ENCODE peak calls at places on chromosomes 11 and 22, in eight cellular contexts. C is SK-N-SH, F is MM.1S, U is GM23338, T is HCT116, L is PC-3, R is OCI-LY7, D is neural progenitor cell. X is an unnamed sample.

GRCh38 chr22:31583861-31584485 is 78.0 kb downstream of the PISD start:
- DNase-seq in L (peak), T (no peak), R (no peak), F (no peak), U (no peak), D (no peak), C (no peak), X (no peak)

GRCh38 chr22:34395370-34395769 is 475.1 kb upstream of the LARGE1 start:
- DNase-seq in R (no peak), F (no peak), C (no peak), U (peak), L (no peak), D (no peak), T (no peak), X (no peak)

GRCh38 chr11:86978756-86979608 is 23.8 kb upstream of the FZD4 start:
- DNase-seq in T (peak), D (peak), U (peak), L (peak), F (peak), C (peak), R (peak), X (peak)

GRCh38 chr22:20444325-20444724 is 6.7 kb upstream of the SCARF2 start:
- DNase-seq in T (no peak), L (no peak), C (no peak), U (no peak), R (no peak), F (no peak), D (no peak), X (no peak)

GRCh38 chr11:122642472-122642922 is 13.0 kb upstream of the UBASH3B start:
- DNase-seq in L (peak), U (no peak), C (no peak), F (no peak), R (no peak), D (no peak), T (peak), X (peak)

GRCh38 chr11:44854146-44854545 is 96.5 kb downstream of the TP53I11 start:
- DNase-seq in T (no peak), C (no peak), R (no peak), L (peak), F (no peak), D (no peak), U (no peak), X (no peak)

GRCh38 chr11:57190548-57190947 is 8.8 kb downstream of the LRRC55 start:
- DNase-seq in F (no peak), T (no peak), D (no peak), U (no peak), L (no peak), R (no peak), C (no peak), X (no peak)

GRCh38 chr11:46597609-46598219 is 3.9 kb upstream of the AMBRA1 start:
- DNase-seq in T (no peak), C (no peak), F (no peak), U (no peak), D (no peak), L (no peak), R (no peak), X (no peak)

GRCh38 chr11:125114518-125114917 is 3.1 kb upstream of the TMEM218 start:
- DNase-seq in L (no peak), C (no peak), F (peak), R (no peak), D (no peak), U (peak), T (peak), X (no peak)

GRCh38 chr22:20223421-20224245 is 44.5 kb downstream of the RTN4R start:
- DNase-seq in R (no peak), T (no peak), U (no peak), D (no peak), F (no peak), C (no peak), L (no peak), X (no peak)

GRCh38 chr11:9617960-9618359 is 44.5 kb downstream of the WEE1 start:
- DNase-seq in F (no peak), C (no peak), U (no peak), R (no peak), L (no peak), D (no peak), T (no peak), X (no peak)

GRCh38 chr22:30728829-30729228 is 34.2 kb downstream of the OSBP2 start:
- DNase-seq in F (no peak), C (no peak), T (no peak), U (no peak), R (no peak), D (no peak), L (no peak), X (no peak)

GRCh38 chr11:129021295-129021694 is 78.6 kb upstream of the TP53AIP1 start:
- DNase-seq in D (no peak), U (no peak), C (no peak), T (no peak), R (no peak), F (no peak), L (peak), X (no peak)

GRCh38 chr11:73283316-73284035 is 11.3 kb downstream of the P2RY6 start:
- DNase-seq in F (no peak), C (no peak), U (no peak), L (no peak), R (no peak), D (no peak), T (no peak), X (no peak)

GRCh38 chr11:69057801-69058200 is 9.1 kb downstream of the TPCN2 start:
- DNase-seq in U (no peak), C (no peak), F (no peak), D (no peak), R (no peak), T (no peak), L (no peak), X (no peak)

GRCh38 chr11:22583963-22584492 is 41.6 kb downstream of the FANCF start:
- DNase-seq in R (no peak), U (peak), D (no peak), T (no peak), F (no peak), C (no peak), L (no peak), X (no peak)

GRCh38 chr11:122344281-122344680 is 228.3 kb upstream of the BLID start:
- DNase-seq in F (no peak), C (peak), D (no peak), T (no peak), L (peak), R (no peak), U (no peak), X (no peak)

GRCh38 chr11:117814766-117815261 is 9.7 kb downstream of the FXYD2 start:
- DNase-seq in C (no peak), T (no peak), D (peak), U (no peak), F (peak), R (peak), L (no peak), X (peak)

GRCh38 chr11:36792870-36793541 is 195.0 kb upstream of the RAG2 start:
- DNase-seq in C (no peak), D (no peak), L (no peak), R (no peak), T (no peak), U (peak), F (no peak), X (no peak)

GRCh38 chr11:32316846-32317525 is 118.4 kb downstream of the WT1 start:
- DNase-seq in U (peak), F (no peak), D (no peak), R (no peak), C (no peak), L (no peak), T (no peak), X (no peak)

GRCh38 chr11:31987118-31988005 is 103.5 kb upstream of the RCN1 start:
- DNase-seq in T (no peak), R (no peak), L (no peak), F (no peak), D (peak), C (peak), U (peak), X (peak)

GRCh38 chr22:20963201-20964052 is 3.6 kb upstream of the AIFM3 start:
- DNase-seq in D (no peak), U (no peak), C (peak), T (no peak), L (no peak), R (no peak), F (no peak), X (no peak)

GRCh38 chr11:1772270-1773130 is 8.8 kb upstream of the CTSD start:
- DNase-seq in L (peak), T (peak), R (peak), F (no peak), C (no peak), D (peak), U (peak), X (peak)

GRCh38 chr11:68447015-68447801 is 13.3 kb upstream of the PPP6R3 start:
- DNase-seq in R (peak), U (peak), C (peak), F (peak), D (peak), L (peak), T (peak), X (peak)

DNA sequence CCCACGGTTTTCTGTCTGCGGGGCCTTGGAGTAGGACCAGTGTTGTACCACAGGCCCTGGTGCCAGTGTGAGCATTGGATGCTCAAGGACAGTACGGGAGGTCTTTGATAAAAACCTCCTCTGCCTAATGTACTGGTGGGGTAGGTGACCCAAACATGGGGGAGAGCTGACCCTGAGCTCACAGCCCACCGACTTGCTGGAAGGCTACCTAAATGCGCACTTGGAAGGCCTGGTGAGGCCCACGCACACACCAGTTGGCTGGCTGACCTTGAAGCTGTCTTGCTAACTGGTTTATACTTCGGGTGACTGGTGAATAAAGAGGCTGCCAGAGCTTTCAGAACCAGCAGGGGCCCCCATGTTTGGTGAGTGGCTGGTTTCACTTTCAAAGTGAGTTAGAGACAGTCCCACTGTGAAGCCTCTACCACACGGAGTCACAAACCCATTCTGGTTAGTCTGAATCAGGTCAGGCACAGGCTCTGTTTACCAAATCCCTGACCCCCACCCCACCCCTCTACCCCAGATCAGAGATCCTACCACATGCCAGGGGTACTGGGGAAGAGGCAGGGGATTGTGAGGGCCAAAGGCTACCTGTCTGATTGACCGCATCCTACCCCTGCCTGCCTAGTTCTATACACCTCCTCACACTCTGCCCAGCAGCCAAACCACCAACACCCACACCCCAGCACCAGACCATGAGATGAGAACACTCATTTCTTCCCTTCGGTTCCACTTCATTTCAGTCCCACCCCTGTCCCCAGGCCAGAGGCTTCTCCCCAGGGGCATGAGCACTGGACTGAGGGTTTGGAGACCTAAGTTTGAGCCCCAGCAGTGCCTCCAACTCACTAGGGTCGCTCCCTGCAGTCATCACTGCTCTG is 12.7 kb upstream of the IL2RB start:
- DNase-seq in R (no peak), L (no peak), T (no peak), C (no peak), F (peak), D (no peak), U (no peak), X (no peak)
- TF ChIP-seq CTCF in R (no peak), L (no peak), T (no peak), C (no peak), F (peak), D (no peak), U (no peak), X (no peak)

DNA sequence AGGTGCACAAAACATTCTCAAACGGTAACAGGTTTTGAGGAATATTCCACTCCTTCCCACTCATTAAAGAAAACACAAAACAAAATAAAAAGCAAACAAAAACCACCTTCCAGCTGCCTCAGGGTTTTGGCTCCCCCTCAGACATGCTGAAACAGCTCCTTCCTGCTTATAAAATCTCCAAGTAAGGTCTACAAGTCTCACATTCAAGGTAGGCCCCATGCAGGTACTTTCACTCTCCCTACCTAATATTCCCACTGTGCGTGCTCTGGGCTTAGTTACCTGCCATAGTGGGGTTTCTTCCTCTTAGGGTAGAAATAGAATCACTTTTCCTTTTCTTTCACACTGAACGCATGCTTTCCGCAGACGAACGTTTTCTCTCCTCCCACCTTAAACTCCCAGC is 132.3 kb downstream of the RBFOX2 start:
- DNase-seq in F (peak), R (no peak), C (no peak), L (no peak), T (no peak), U (no peak), D (no peak), X (no peak)
- H3K4me2 ChIP-seq in F (peak), R (peak), C (no peak), L (no peak), T (no peak), U (no peak), D (no peak), X (no peak)

GRCh38 chr22:37320726-37321286 is 38.5 kb downstream of the CYTH4 start:
- DNase-seq in F (no peak), L (no peak), D (peak), C (no peak), R (no peak), T (no peak), U (no peak), X (no peak)

GRCh38 chr22:37317698-37318210 is 35.4 kb downstream of the CYTH4 start:
- DNase-seq in U (no peak), F (no peak), L (no peak), C (no peak), D (no peak), R (no peak), T (no peak), X (no peak)

GRCh38 chr22:37321288-37321687 is 39.0 kb downstream of the CYTH4 start:
- DNase-seq in D (no peak), F (no peak), L (no peak), T (no peak), U (no peak), C (no peak), R (no peak), X (no peak)

GRCh38 chr22:37318255-37319109 is 36.2 kb downstream of the CYTH4 start:
- DNase-seq in R (no peak), D (peak), F (no peak), T (no peak), U (no peak), C (no peak), L (peak), X (no peak)

GRCh38 chr22:37319469-37319868 is 37.2 kb downstream of the CYTH4 start:
- DNase-seq in C (no peak), T (no peak), F (no peak), D (no peak), L (no peak), U (no peak), R (no peak), X (no peak)
- TF ChIP-seq EZH2phosphoT487 in C (no peak), T (no peak), F (no peak), D (no peak), L (no peak), U (no peak), R (no peak), X (no peak)

GRCh38 chr11:13289081-13289480 is 11.5 kb downstream of the BMAL1 start:
- DNase-seq in D (peak), C (peak), U (peak), L (peak), F (no peak), R (no peak), T (no peak), X (no peak)
- TF ChIP-seq CTCF in D (no peak), C (peak), U (no peak), L (peak), F (no peak), R (no peak), T (no peak), X (no peak)

GRCh38 chr11:66886317-66886588 is 29.4 kb downstream of the LRFN4 start:
- DNase-seq in L (no peak), F (no peak), R (no peak), U (no peak), D (no peak), C (no peak), T (no peak), X (no peak)

GRCh38 chr11:66887531-66887930 is 30.7 kb downstream of the LRFN4 start:
- DNase-seq in C (no peak), L (no peak), R (no peak), T (no peak), D (no peak), U (no peak), F (no peak), X (no peak)

GRCh38 chr11:66888282-66888681 is 31.4 kb downstream of the LRFN4 start:
- DNase-seq in L (peak), D (no peak), U (no peak), F (no peak), C (no peak), R (no peak), T (no peak), X (no peak)

GRCh38 chr11:66885469-66886316 is 28.8 kb downstream of the LRFN4 start:
- DNase-seq in L (no peak), T (no peak), F (no peak), R (no peak), U (no peak), C (peak), D (no peak), X (no peak)

DNA sequence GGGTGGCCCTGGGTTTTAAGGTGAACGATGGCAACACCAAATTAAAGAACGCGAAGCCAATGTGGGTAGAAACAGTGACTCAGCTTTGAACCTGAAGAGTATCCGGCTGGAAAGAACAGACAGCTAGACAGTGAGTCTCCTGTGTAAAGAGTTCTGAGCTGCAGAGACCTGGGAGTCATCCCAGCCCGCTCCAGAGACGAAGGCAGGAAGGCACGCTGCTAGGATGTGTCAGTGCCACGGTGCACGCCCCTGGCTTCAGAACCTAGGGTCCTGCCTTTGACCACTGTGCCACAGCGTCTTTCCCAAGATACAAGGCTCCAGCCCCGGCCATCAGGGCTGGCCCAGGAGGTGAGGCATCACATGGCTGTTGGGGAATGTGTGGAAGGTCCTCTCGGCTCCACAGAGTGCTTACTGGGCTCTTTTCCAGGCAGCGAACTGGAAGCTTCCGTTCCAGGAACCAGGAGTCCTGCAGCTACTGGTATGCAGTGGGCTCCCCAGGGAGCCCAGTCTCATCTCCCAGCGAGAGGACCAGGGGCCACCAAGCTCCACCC is 29.9 kb downstream of the LRFN4 start:
- DNase-seq in C (no peak), F (no peak), L (no peak), R (no peak), T (peak), D (no peak), U (no peak), X (no peak)
- H3K4me2 ChIP-seq in C (no peak), F (no peak), L (no peak), R (no peak), T (peak), D (no peak), U (no peak), X (no peak)

GRCh38 chr22:23365524-23365923 is 185.2 kb downstream of the BCR start:
- DNase-seq in T (no peak), D (no peak), R (no peak), U (no peak), L (peak), C (no peak), F (no peak), X (no peak)
- TF ChIP-seq EZH2phosphoT487 in T (no peak), D (no peak), R (no peak), U (no peak), L (no peak), C (no peak), F (no peak), X (no peak)

GRCh38 chr11:3195251-3196160 is 23.1 kb downstream of the MRGPRG start:
- DNase-seq in D (no peak), C (no peak), L (no peak), R (no peak), T (peak), F (no peak), U (peak), X (no peak)
- TF ChIP-seq CTCF in D (peak), C (no peak), L (no peak), R (peak), T (peak), F (no peak), U (peak), X (peak)

GRCh38 chr11:75762158-75762557 is 6.4 kb upstream of the DGAT2 start:
- DNase-seq in D (no peak), F (no peak), L (no peak), U (no peak), T (no peak), R (no peak), C (no peak), X (no peak)

GRCh38 chr11:75765116-75765515 is 3.5 kb upstream of the DGAT2 start:
- DNase-seq in R (no peak), T (no peak), C (no peak), U (no peak), L (no peak), F (no peak), D (no peak), X (no peak)

GRCh38 chr11:75760710-75761493 is 7.7 kb upstream of the DGAT2 start:
- DNase-seq in T (no peak), F (no peak), C (no peak), R (no peak), U (no peak), L (peak), D (no peak), X (no peak)

GRCh38 chr11:75763846-75764245 is 4.7 kb upstream of the DGAT2 start:
- DNase-seq in T (no peak), C (no peak), U (no peak), D (no peak), F (no peak), L (no peak), R (no peak), X (no peak)

GRCh38 chr11:75762885-75763284 is 5.7 kb upstream of the DGAT2 start:
- DNase-seq in C (no peak), L (no peak), T (no peak), U (no peak), D (no peak), F (no peak), R (no peak), X (peak)
- H3K4me2 ChIP-seq in C (no peak), L (no peak), T (no peak), U (no peak), D (no peak), F (no peak), R (no peak), X (no peak)